ENCODE peak calls at places on chromosomes 5 and 9, in ten cellular contexts. C is heart left ventricle; E is stomach; H is right atrium auricular region; V is colonic mucosa; R is hepatocyte; Y is CD4-positive, alpha-beta T cell; P is adrenal gland; J is SJSA1; A is caudate nucleus. W is an unnamed sample.

GRCh38 chr5:1666812-1667588 is 132.6 kb downstream of the MRPL36 start:
- DNase-seq in P (peak), V (no peak), Y (peak), E (peak), C (no peak), H (peak), A (peak), J (no peak), R (peak), W (peak)

GRCh38 chr5:16842916-16843315 is 93.2 kb downstream of the MYO10 start:
- DNase-seq in C (no peak), E (no peak), Y (no peak), R (peak), H (no peak), V (no peak), A (no peak), P (no peak), J (no peak), W (no peak)

GRCh38 chr5:171534009-171534895 is 114.8 kb downstream of the FGF18 start:
- DNase-seq in P (no peak), A (peak), J (peak), V (no peak), E (peak), C (no peak), R (no peak), H (peak), Y (no peak), W (no peak)

GRCh38 chr5:172179032-172179989 is 8.7 kb downstream of the STK10 start:
- DNase-seq in Y (peak), C (peak), R (no peak), V (peak), J (peak), H (no peak), P (no peak), A (no peak), E (no peak), W (no peak)

GRCh38 chr5:141839015-141839513 is 39.1 kb downstream of the PCDH1 start:
- DNase-seq in H (no peak), A (no peak), Y (no peak), J (no peak), C (peak), R (no peak), P (no peak), E (no peak), V (no peak), W (no peak)

GRCh38 chr5:130151239-130151638 is 247.0 kb downstream of the CHSY3 start:
- DNase-seq in Y (no peak), R (no peak), A (no peak), H (no peak), V (no peak), J (no peak), E (no peak), P (no peak), C (no peak), W (no peak)

GRCh38 chr9:107739601-107740082 is 250.1 kb upstream of the KLF4 start:
- DNase-seq in E (peak), C (peak), P (peak), J (no peak), Y (no peak), A (peak), V (peak), H (peak), R (no peak), W (peak)

GRCh38 chr5:79835220-79835714 is 145.6 kb downstream of the CMYA5 start:
- DNase-seq in R (no peak), J (no peak), H (peak), E (no peak), C (no peak), P (no peak), Y (no peak), A (no peak), V (no peak), W (no peak)

GRCh38 chr5:38548064-38548759 is 8.2 kb downstream of the LIFR start:
- DNase-seq in A (no peak), H (no peak), J (peak), R (no peak), C (no peak), P (no peak), Y (no peak), V (no peak), E (no peak), W (no peak)

GRCh38 chr5:135979510-135979909 is 24.7 kb upstream of the LECT2 start:
- DNase-seq in A (no peak), E (no peak), V (no peak), J (peak), P (no peak), H (no peak), Y (no peak), C (no peak), R (no peak), W (no peak)

GRCh38 chr9:112031400-112031799 is 134.8 kb downstream of the UGCG start:
- DNase-seq in H (no peak), C (no peak), J (no peak), R (no peak), P (no peak), Y (no peak), A (no peak), V (no peak), E (no peak), W (no peak)

GRCh38 chr5:76617675-76618074 is 5.5 kb downstream of the F2RL2 start:
- DNase-seq in R (no peak), C (no peak), H (no peak), E (no peak), Y (no peak), P (no peak), J (peak), V (no peak), A (no peak), W (no peak)

GRCh38 chr9:26301046-26301445 is 591.6 kb downstream of the CAAP1 start:
- DNase-seq in P (no peak), A (no peak), Y (no peak), V (no peak), J (no peak), H (no peak), R (no peak), E (no peak), C (no peak), W (no peak)

GRCh38 chr9:130893250-130894101 is 3.1 kb downstream of the QRFP start:
- DNase-seq in J (no peak), A (no peak), E (peak), V (no peak), H (no peak), P (peak), Y (no peak), R (no peak), C (peak), W (peak)

GRCh38 chr9:91089405-91090131 is 272.1 kb downstream of the AUH start:
- DNase-seq in V (peak), H (no peak), E (peak), R (peak), J (peak), Y (no peak), P (peak), A (no peak), C (no peak), W (no peak)

GRCh38 chr5:16673241-16673998 is 56.6 kb upstream of the RETREG1 start:
- DNase-seq in E (no peak), R (no peak), P (no peak), A (peak), V (no peak), H (no peak), Y (peak), C (no peak), J (no peak), W (no peak)

GRCh38 chr5:80192507-80193241 is 63.2 kb downstream of the SERINC5 start:
- DNase-seq in E (no peak), J (peak), Y (no peak), V (no peak), A (peak), P (peak), R (no peak), H (no peak), C (peak), W (no peak)

GRCh38 chr5:42912184-42912766 is 100.6 kb upstream of the SELENOP start:
- DNase-seq in R (no peak), E (no peak), V (no peak), P (no peak), A (no peak), C (no peak), Y (peak), H (no peak), J (peak), W (no peak)

GRCh38 chr9:120640380-120640779 is 60.4 kb upstream of the CDK5RAP2 start:
- DNase-seq in J (no peak), E (no peak), A (no peak), V (no peak), Y (no peak), H (no peak), R (no peak), C (no peak), P (no peak), W (no peak)

GRCh38 chr9:94097788-94098413 is 13.6 kb downstream of the PTPDC1 start:
- DNase-seq in V (no peak), H (no peak), R (peak), J (peak), P (no peak), A (no peak), Y (no peak), C (no peak), E (no peak), W (no peak)

GRCh38 chr5:38433160-38433861 is 123.1 kb downstream of the LIFR start:
- DNase-seq in J (peak), V (no peak), E (no peak), H (no peak), Y (no peak), R (peak), P (no peak), A (no peak), C (peak), W (no peak)

GRCh38 chr5:172188893-172189692 is 1.1 kb upstream of the STK10 start:
- DNase-seq in A (no peak), P (no peak), R (no peak), V (no peak), J (no peak), E (no peak), H (no peak), Y (no peak), C (no peak), W (no peak)

GRCh38 chr5:176438959-176439757 is 9.0 kb upstream of the FAF2 start:
- DNase-seq in C (no peak), R (no peak), P (no peak), E (no peak), A (no peak), H (no peak), V (no peak), Y (no peak), J (peak), W (no peak)

GRCh38 chr5:9562101-9562500 is 16.2 kb upstream of the SEMA5A start:
- DNase-seq in P (no peak), A (no peak), E (no peak), V (no peak), C (no peak), J (peak), R (no peak), Y (no peak), H (no peak), W (no peak)

GRCh38 chr5:150411245-150411979 is 1.3 kb downstream of the CD74 start:
- DNase-seq in R (peak), J (no peak), E (peak), H (no peak), C (peak), P (peak), V (peak), A (no peak), Y (peak), W (peak)

GRCh38 chr9:6134661-6135177 is 80.9 kb upstream of the IL33 start:
- DNase-seq in H (no peak), Y (no peak), J (peak), V (no peak), C (no peak), R (no peak), P (no peak), E (no peak), A (no peak), W (no peak)

GRCh38 chr5:891117-891836 is 1.3 kb downstream of the BRD9 start:
- DNase-seq in V (peak), C (no peak), P (no peak), R (no peak), A (no peak), E (no peak), H (no peak), Y (no peak), J (no peak), W (no peak)

GRCh38 chr9:98108540-98109031 is 10.4 kb downstream of the TRIM14 start:
- DNase-seq in C (no peak), V (no peak), R (no peak), J (no peak), E (no peak), H (no peak), Y (peak), A (no peak), P (no peak), W (no peak)

GRCh38 chr5:143350790-143351603 is 52.5 kb downstream of the NR3C1 start:
- DNase-seq in Y (no peak), R (no peak), C (no peak), A (no peak), V (no peak), H (no peak), J (peak), E (no peak), P (peak), W (no peak)

GRCh38 chr9:1708215-1708614 is 306.9 kb upstream of the SMARCA2 start:
- DNase-seq in P (no peak), R (no peak), V (no peak), E (no peak), H (no peak), Y (no peak), C (no peak), A (no peak), J (no peak), W (no peak)

GRCh38 chr5:90557391-90557790 is 1.2 kb upstream of the ADGRV1 start:
- DNase-seq in R (no peak), P (no peak), C (no peak), A (no peak), E (no peak), J (no peak), H (no peak), Y (no peak), V (no peak), W (no peak)

GRCh38 chr5:125412051-125412560 is 665.7 kb upstream of the ZNF608 start:
- DNase-seq in E (no peak), V (peak), C (no peak), Y (no peak), H (no peak), A (no peak), R (peak), P (peak), J (peak), W (no peak)

GRCh38 chr5:83877911-83878706 is 157.5 kb upstream of the HAPLN1 start:
- DNase-seq in R (no peak), C (no peak), V (no peak), E (no peak), A (no peak), J (no peak), H (no peak), P (no peak), Y (no peak), W (no peak)

GRCh38 chr5:6108981-6109595 is 269.3 kb downstream of the MED10 start:
- DNase-seq in J (no peak), V (no peak), H (no peak), P (no peak), A (no peak), R (no peak), Y (no peak), C (no peak), E (no peak), W (no peak)

DNA sequence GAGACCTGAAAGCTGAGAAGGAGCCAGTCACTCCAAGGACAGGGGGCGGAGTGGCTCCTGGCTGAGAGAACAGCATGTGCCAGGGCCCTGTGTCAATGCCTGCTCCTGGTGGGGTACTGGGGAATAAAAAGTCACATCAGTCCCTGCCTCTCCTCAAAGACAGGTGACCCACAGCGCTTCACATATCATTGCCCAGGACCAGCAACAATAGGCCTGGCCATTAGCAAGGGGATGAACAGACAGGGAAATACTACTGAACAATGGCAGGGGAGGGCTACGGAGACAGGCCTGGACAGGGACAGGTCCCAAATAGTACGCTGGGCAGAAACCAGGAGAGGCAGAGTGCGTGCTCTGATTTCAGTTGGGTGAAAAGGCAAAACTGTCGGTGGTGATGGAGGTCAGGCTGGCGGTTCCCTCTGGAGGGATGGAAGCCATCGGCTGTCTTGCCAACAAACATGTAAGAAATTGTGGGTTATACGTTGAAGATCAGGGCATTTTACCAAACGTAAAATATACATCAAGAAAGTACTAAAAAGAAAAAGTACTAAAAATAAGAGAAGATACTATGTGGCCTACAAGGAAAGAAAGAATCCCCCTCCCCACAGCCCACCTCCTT is 64.2 kb downstream of the C9orf50 start:
- DNase-seq in V (no peak), P (no peak), J (no peak), Y (no peak), C (no peak), H (no peak), R (no peak), E (no peak), A (no peak), W (no peak)
- H3K27ac ChIP-seq in V (no peak), P (no peak), J (peak), Y (no peak), C (no peak), H (no peak), R (peak), E (peak), A (peak), W (no peak)

GRCh38 chr5:7866194-7866593 is 2.6 kb downstream of the FASTKD3 start:
- DNase-seq in E (no peak), H (no peak), A (no peak), R (no peak), C (no peak), P (no peak), V (no peak), J (no peak), Y (no peak), W (no peak)

GRCh38 chr5:7868773-7869473 is at the start of the genes FASTKD3 and MTRR:
- DNase-seq in E (peak), C (peak), P (peak), A (peak), J (peak), R (peak), H (peak), V (peak), Y (peak), W (peak)

GRCh38 chr5:7869474-7870136 is 657 bp downstream of the MTRR start:
- DNase-seq in Y (no peak), V (no peak), J (no peak), R (peak), H (no peak), C (peak), E (peak), A (peak), P (no peak), W (no peak)

GRCh38 chr5:7867260-7867659 is 1.6 kb downstream of the FASTKD3 start:
- DNase-seq in Y (no peak), H (no peak), R (no peak), E (no peak), A (no peak), V (no peak), J (no peak), C (no peak), P (no peak), W (no peak)

DNA sequence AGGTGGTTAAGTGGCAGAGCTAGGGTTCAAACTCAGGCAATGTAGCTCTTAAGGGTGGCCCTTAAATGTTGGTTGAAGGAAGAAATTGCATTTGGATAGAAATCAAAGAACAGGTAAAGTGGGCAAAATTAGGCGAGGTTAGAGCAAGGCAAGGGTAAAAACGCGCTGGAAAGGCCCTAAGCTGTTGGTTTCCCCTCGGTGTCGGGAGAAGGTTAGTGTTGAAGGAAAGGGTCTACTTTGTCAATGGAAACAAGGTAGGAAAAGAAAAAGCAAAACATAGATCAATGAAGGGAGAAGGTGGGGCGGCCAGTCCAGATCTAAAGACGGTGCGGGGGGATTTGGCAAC is 431 bp downstream of the FASTKD3 start:
- DNase-seq in Y (no peak), H (no peak), E (no peak), V (no peak), R (no peak), C (no peak), P (no peak), J (no peak), A (no peak), W (no peak)
- H3K27ac ChIP-seq in Y (peak), H (peak), E (peak), V (peak), R (peak), C (peak), P (peak), J (peak), A (no peak), W (no peak)

GRCh38 chr5:27473300-27474053 is 435.1 kb upstream of the CDH9 start:
- DNase-seq in C (no peak), P (no peak), E (no peak), A (no peak), R (no peak), H (no peak), J (no peak), Y (no peak), V (no peak), W (no peak)
- H3K27ac ChIP-seq in C (no peak), P (no peak), E (no peak), A (no peak), R (peak), H (no peak), J (no peak), Y (no peak), V (no peak), W (no peak)

GRCh38 chr5:73120222-73121108 is at the start of gene TMEM171:
- DNase-seq in A (peak), C (no peak), Y (no peak), E (peak), V (peak), P (no peak), R (peak), H (no peak), J (peak), W (peak)
- H3K27ac ChIP-seq in A (peak), C (no peak), Y (no peak), E (peak), V (peak), P (no peak), R (no peak), H (no peak), J (peak), W (no peak)

GRCh38 chr9:137694962-137695875 is 76.4 kb downstream of the EHMT1 start:
- DNase-seq in V (peak), C (peak), H (no peak), R (peak), J (no peak), E (peak), Y (no peak), A (peak), P (peak), W (peak)
- H3K27ac ChIP-seq in V (no peak), C (no peak), H (no peak), R (no peak), J (no peak), E (no peak), Y (no peak), A (peak), P (no peak), W (no peak)

GRCh38 chr5:39794511-39794910 is 369.7 kb upstream of the DAB2 start:
- DNase-seq in P (no peak), H (no peak), A (no peak), E (no peak), C (peak), J (no peak), Y (no peak), R (no peak), V (no peak), W (no peak)
- H3K27ac ChIP-seq in P (no peak), H (no peak), A (no peak), E (no peak), C (peak), J (no peak), Y (no peak), R (no peak), V (no peak), W (no peak)

DNA sequence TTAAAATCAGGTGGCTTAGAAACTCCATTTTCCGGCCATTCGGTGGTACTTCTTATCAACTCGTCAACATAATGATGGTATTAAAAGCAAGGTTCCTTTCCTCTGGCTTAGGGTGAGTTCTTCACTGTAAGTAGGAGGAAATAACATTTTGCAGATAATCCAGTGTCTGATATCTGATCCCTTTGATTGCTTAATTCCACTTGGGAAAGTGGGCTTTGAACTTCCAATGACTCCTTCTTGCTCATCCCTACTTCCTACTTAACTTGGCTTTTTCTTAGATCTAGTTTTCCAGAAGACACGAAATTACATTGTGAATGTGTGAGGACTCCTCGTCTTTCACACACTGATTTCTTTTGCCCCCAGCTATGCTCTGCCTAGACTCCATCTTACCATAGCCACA is 31.5 kb downstream of the DDX31 start:
- DNase-seq in A (no peak), Y (no peak), J (no peak), C (no peak), P (no peak), V (no peak), R (no peak), E (no peak), H (no peak), W (no peak)
- H3K27ac ChIP-seq in A (no peak), Y (no peak), J (no peak), C (no peak), P (no peak), V (no peak), R (no peak), E (no peak), H (no peak), W (no peak)

GRCh38 chr5:27472875-27473274 is 434.5 kb upstream of the CDH9 start:
- DNase-seq in V (no peak), C (no peak), P (no peak), E (no peak), R (no peak), H (no peak), Y (no peak), A (no peak), J (no peak), W (no peak)
- H3K27ac ChIP-seq in V (no peak), C (no peak), P (no peak), E (no peak), R (peak), H (no peak), Y (no peak), A (no peak), J (no peak), W (no peak)

W was measured in lung.